ENCODE peak calls at places on chromosomes 3 and 15, in four cellular contexts. W, Q, K and Z are unnamed samples.

GRCh38 chr3:178084938-178085816 is 451.1 kb upstream of the KCNMB2 start:
- DNase-seq in W (peak; percentile 66), Q (peak; percentile 96), K (peak; percentile 83), Z (peak; percentile 91)

GRCh38 chr3:4865714-4866113 is 113.5 kb upstream of the BHLHE40 start:
- DNase-seq in W (no peak), Q (no peak), K (no peak), Z (no peak)

GRCh38 chr15:41966414-41966812 is 5.9 kb downstream of the EHD4 start:
- DNase-seq in W (no peak), Q (no peak), K (no peak), Z (no peak)

GRCh38 chr3:182735672-182736071 is 57.6 kb upstream of the ATP11B start:
- DNase-seq in W (no peak), Q (no peak), K (peak; percentile 47), Z (no peak)

GRCh38 chr3:43632269-43632733 is 10.5 kb upstream of the ANO10 start:
- DNase-seq in W (no peak), Q (peak; percentile 71), K (peak; percentile 90), Z (peak; percentile 73)

GRCh38 chr3:188370081-188370830 is 216.3 kb downstream of the LPP start:
- DNase-seq in W (no peak), Q (no peak), K (no peak), Z (no peak)

GRCh38 chr3:125679258-125679657 is 84.0 kb upstream of the OSBPL11 start:
- DNase-seq in W (no peak), Q (peak; percentile 48), K (no peak), Z (no peak)

GRCh38 chr3:127406309-127407025 is 118.6 kb upstream of the PRR20G start:
- DNase-seq in W (no peak), Q (peak; percentile 83), K (peak; percentile 2), Z (no peak)

GRCh38 chr3:77475545-77475944 is 435.6 kb downstream of the ROBO2 start:
- DNase-seq in W (no peak), Q (no peak), K (no peak), Z (no peak)

DNA sequence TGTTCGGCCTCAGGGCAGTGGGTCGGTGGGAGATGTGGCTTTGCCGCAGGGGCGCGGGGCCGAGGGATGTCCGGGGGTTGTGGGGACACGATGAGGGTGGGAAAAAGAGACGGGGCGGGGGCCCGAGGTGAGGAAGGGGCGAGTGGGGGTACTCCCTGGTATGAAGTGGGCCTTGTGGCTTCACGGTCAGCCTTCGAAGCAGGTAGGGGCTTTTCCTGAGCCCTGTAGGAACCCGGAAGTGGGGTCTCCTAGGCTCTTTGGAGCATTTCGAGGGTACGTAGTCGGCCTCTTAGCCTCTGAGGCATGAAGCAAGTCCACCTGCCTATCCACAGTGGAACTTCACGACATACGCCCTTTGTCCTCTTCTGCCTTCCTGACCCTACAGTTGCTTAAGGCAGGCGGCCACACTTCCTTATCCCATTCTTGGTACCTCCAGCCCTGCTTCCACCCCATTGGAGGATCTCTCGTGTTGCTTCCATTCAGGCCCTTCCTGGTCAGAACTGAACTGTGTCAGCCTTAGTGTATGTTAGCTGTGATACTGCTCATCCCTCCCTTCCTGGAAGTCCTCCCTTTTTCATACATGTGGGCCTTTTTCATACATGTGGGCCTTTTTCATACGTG is 389 bp downstream of the ARPC4 start:
- DNase-seq in W (no peak), Q (peak; percentile 58), K (peak; percentile 44), Z (peak; percentile 75)
- H2AK5ac ChIP-seq in W (peak overlapping the region; percentile 13), Q (peak overlapping the region; percentile 45), K (peak overlapping the region; percentile 100), Z (peak overlapping the region; percentile 27)

DNA sequence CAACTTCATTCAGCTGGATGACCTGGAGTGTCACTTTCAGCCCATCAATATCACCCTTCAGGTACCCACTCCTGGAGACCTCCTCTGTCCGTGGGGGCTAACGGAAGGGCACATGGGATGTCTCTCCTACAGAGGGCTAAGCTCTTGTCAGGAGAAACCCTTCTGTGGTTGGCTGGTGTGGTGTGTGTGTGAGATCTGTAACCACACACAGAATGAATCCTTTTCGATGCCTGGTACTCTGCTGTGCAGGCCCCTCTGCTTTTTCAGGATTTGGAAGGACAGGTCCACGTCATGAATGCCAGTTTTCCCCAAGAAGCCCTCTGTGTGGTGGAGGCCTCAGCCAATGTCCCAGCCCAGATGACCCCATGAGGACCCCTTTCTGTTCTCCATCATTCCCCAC is 117.7 kb upstream of the CTDSPL start:
- DNase-seq in W (no peak), Q (no peak), K (no peak), Z (no peak)
- H3K27me3 ChIP-seq in W (no peaks in the 10 kb centered on the region), Q (no peaks in the 10 kb centered on the region), K (peaks cover 37% of the 10 kb centered on the region), Z (peaks cover 59% of the 10 kb centered on the region)

GRCh38 chr3:138824114-138824506 is 10.6 kb downstream of the PIK3CB start:
- DNase-seq in W (no peak), Q (peak; percentile 90), K (no peak), Z (no peak)

GRCh38 chr3:138829097-138829496 is 5.6 kb downstream of the PIK3CB start:
- DNase-seq in W (no peak), Q (no peak), K (no peak), Z (no peak)

GRCh38 chr3:138829886-138830510 is 4.7 kb downstream of the PIK3CB start:
- DNase-seq in W (no peak), Q (peak; percentile 16), K (no peak), Z (no peak)

GRCh38 chr3:138827222-138827621 is 7.5 kb downstream of the PIK3CB start:
- DNase-seq in W (no peak), Q (no peak), K (no peak), Z (no peak)
- H2AK5ac ChIP-seq in W (no peak overlapping the region), Q (no peak overlapping the region), K (no peak overlapping the region), Z (peak overlapping the region; percentile 3)

GRCh38 chr3:147415819-147416218 is 6.7 kb downstream of the ZIC1 start:
- DNase-seq in W (no peak), Q (no peak), K (no peak), Z (no peak)
- H3K27me3 ChIP-seq in W (no peaks in the 10 kb centered on the region), Q (peaks cover 66% of the 10 kb centered on the region), K (peaks cover 78% of the 10 kb centered on the region), Z (peaks cover 97% of the 10 kb centered on the region)

DNA sequence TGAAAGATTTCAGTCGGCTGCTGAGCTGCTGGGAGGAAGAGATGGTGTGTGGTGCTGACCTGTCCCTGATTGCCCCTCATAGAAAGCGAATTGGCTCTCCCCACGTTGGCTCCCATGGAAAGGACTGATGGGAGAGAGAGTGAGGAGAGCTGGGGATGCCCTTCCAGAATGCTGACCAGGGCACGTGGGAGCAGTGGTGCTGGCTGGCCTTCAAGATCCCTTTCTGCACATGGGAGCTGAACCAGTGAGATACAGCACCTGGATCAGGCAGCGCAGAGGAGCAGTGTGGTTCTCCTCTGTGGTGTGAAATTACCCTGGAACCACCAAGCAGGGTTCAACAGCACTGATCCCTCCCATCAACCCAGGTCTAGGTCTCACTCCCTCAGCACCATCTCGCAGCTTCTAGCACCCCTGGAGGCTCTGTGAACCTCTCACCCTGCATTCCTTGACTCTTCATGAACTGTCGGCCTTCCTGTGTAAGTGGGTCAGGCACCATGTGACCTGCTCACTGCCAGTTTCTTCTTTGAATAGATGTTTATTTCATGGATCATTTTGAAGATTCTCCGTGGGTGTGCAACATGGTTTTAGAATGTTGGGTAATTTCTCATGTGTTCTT is 55.7 kb downstream of the CACNA1D start:
- DNase-seq in W (no peak), Q (peak; percentile 18), K (no peak), Z (no peak)
- H2AK5ac ChIP-seq in W (no peak overlapping the region), Q (no peak overlapping the region), K (no peak overlapping the region), Z (no peak overlapping the region)

GRCh38 chr15:26874774-26875475 is 8.1 kb downstream of the GABRA5 start:
- DNase-seq in W (no peak), Q (no peak), K (no peak), Z (no peak)
- H3K27me3 ChIP-seq in W (peaks cover 11% of the 10 kb centered on the region), Q (no peaks in the 10 kb centered on the region), K (no peaks in the 10 kb centered on the region), Z (peaks cover 32% of the 10 kb centered on the region)